ENCODE peak calls at places on chromosome 11, in five cellular contexts. One of them, this sample, is unnamed.

GRCh38 chr11:99988105-99988907 is 698.8 kb upstream of the ARHGAP42 start:
- DNase-seq in IMR-90: no peak
- DNase-seq in K562: no peak
- DNase-seq in A549: no peak
- DNase-seq in GM12878: no peak
- DNase-seq in this sample: no peak

GRCh38 chr11:5618807-5619206 is 6.0 kb upstream of the TRIM34 start:
- DNase-seq in K562: no peak
- DNase-seq in A549: peak
- DNase-seq in IMR-90: peak
- DNase-seq in GM12878: no peak
- DNase-seq in this sample: no peak

GRCh38 chr11:2002042-2002776 is 4.6 kb upstream of the H19 start:
- DNase-seq in K562: no peak
- DNase-seq in A549: no peak
- DNase-seq in IMR-90: no peak
- DNase-seq in GM12878: no peak
- DNase-seq in this sample: no peak

GRCh38 chr11:9868641-9869040 is 204.8 kb downstream of the SWAP70 start:
- DNase-seq in A549: no peak
- DNase-seq in K562: no peak
- DNase-seq in GM12878: no peak
- DNase-seq in IMR-90: no peak
- DNase-seq in this sample: peak

GRCh38 chr11:71316701-71317100 is 64.3 kb upstream of the SHANK2 start:
- DNase-seq in GM12878: no peak
- DNase-seq in A549: no peak
- DNase-seq in K562: no peak
- DNase-seq in IMR-90: no peak
- DNase-seq in this sample: no peak

GRCh38 chr11:27233654-27234042 is 129.4 kb downstream of the CCDC34 start:
- DNase-seq in GM12878: no peak
- DNase-seq in IMR-90: no peak
- DNase-seq in A549: no peak
- DNase-seq in K562: no peak
- DNase-seq in this sample: no peak

GRCh38 chr11:32012066-32012465 is 78.8 kb upstream of the RCN1 start:
- DNase-seq in A549: no peak
- DNase-seq in GM12878: no peak
- DNase-seq in K562: no peak
- DNase-seq in IMR-90: no peak
- DNase-seq in this sample: no peak

GRCh38 chr11:86067230-86068137 is 1.4 kb downstream of the PICALM start:
- DNase-seq in A549: no peak
- DNase-seq in GM12878: no peak
- DNase-seq in K562: peak
- DNase-seq in IMR-90: no peak
- DNase-seq in this sample: no peak

GRCh38 chr11:70663815-70664214 is 265.5 kb downstream of the CTTN start:
- DNase-seq in A549: no peak
- DNase-seq in GM12878: no peak
- DNase-seq in IMR-90: no peak
- DNase-seq in K562: no peak
- DNase-seq in this sample: peak

GRCh38 chr11:60263434-60263833 is 17.0 kb upstream of the MS4A4A start:
- DNase-seq in K562: no peak
- DNase-seq in A549: no peak
- DNase-seq in IMR-90: no peak
- DNase-seq in GM12878: no peak
- DNase-seq in this sample: no peak

GRCh38 chr11:83039566-83039965 is 32.1 kb downstream of the RAB30 start:
- DNase-seq in GM12878: no peak
- DNase-seq in K562: no peak
- DNase-seq in A549: no peak
- DNase-seq in IMR-90: no peak
- DNase-seq in this sample: no peak

GRCh38 chr11:5719703-5720495 is 16.3 kb upstream of the OR56B1 start:
- DNase-seq in GM12878: no peak
- DNase-seq in IMR-90: no peak
- DNase-seq in A549: no peak
- DNase-seq in K562: no peak
- DNase-seq in this sample: no peak

GRCh38 chr11:106286881-106287504 is 209.5 kb downstream of the AASDHPPT start:
- DNase-seq in GM12878: no peak
- DNase-seq in K562: no peak
- DNase-seq in A549: no peak
- DNase-seq in IMR-90: no peak
- DNase-seq in this sample: no peak

GRCh38 chr11:2585566-2586090 is 114.2 kb downstream of the KCNQ1OT1 start:
- DNase-seq in K562: no peak
- DNase-seq in IMR-90: no peak
- DNase-seq in GM12878: no peak
- DNase-seq in A549: no peak
- DNase-seq in this sample: peak

GRCh38 chr11:113634940-113635575 is 71.0 kb downstream of the TMPRSS5 start:
- DNase-seq in IMR-90: no peak
- DNase-seq in A549: no peak
- DNase-seq in K562: peak
- DNase-seq in GM12878: no peak
- DNase-seq in this sample: no peak

GRCh38 chr11:103942646-103943045 is 93.8 kb upstream of the DDI1 start:
- DNase-seq in K562: no peak
- DNase-seq in A549: no peak
- DNase-seq in GM12878: no peak
- DNase-seq in IMR-90: no peak
- DNase-seq in this sample: no peak

GRCh38 chr11:121800240-121800639 is 315.8 kb downstream of the BLID start:
- DNase-seq in K562: no peak
- DNase-seq in A549: no peak
- DNase-seq in IMR-90: no peak
- DNase-seq in GM12878: no peak
- DNase-seq in this sample: no peak

GRCh38 chr11:61890536-61891330 is 612 bp downstream of the FADS3 start:
- DNase-seq in A549: peak
- DNase-seq in K562: peak
- DNase-seq in GM12878: no peak
- DNase-seq in IMR-90: peak
- DNase-seq in this sample: peak

DNA sequence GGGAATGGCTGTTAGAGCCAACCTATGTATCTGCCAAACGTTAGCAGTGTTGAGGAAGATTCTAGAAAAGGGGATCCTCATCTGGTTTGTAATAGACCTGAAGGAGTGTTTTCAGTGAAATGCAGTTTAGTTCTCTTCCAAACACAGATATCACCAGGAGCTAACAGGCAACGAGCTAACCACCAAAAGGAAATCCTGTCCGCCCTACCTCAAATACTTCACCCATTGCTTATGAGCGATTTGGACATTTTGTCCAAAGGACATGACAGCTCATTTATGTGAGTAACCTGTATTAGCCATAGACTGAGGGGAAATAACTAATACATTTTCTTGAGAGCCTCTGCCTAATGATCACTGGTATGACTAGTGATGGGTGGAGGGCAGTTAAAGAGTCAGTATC is 676 bp upstream of the C11orf91 start:
- DNase-seq in K562: no peak
- DNase-seq in GM12878: no peak
- DNase-seq in A549: no peak
- DNase-seq in IMR-90: peak
- DNase-seq in this sample: no peak
- TF ChIP-seq RCOR1 in K562: no peak
- TF ChIP-seq RCOR1 in GM12878: no peak
- TF ChIP-seq RCOR1 in A549: no peak
- TF ChIP-seq RCOR1 in IMR-90: no peak
- TF ChIP-seq RCOR1 in this sample: no peak

GRCh38 chr11:40388097-40388818 is 1071.2 kb downstream of the LRRC4C start:
- DNase-seq in A549: no peak
- DNase-seq in IMR-90: peak
- DNase-seq in K562: no peak
- DNase-seq in GM12878: no peak
- DNase-seq in this sample: no peak

GRCh38 chr11:40387240-40387980 is 1072.0 kb downstream of the LRRC4C start:
- DNase-seq in K562: no peak
- DNase-seq in GM12878: no peak
- DNase-seq in IMR-90: no peak
- DNase-seq in A549: no peak
- DNase-seq in this sample: no peak

GRCh38 chr11:40380871-40381270 is 1078.6 kb downstream of the LRRC4C start:
- DNase-seq in A549: no peak
- DNase-seq in K562: no peak
- DNase-seq in IMR-90: no peak
- DNase-seq in GM12878: no peak
- DNase-seq in this sample: no peak

GRCh38 chr11:40381481-40381880 is 1078.0 kb downstream of the LRRC4C start:
- DNase-seq in A549: no peak
- DNase-seq in GM12878: no peak
- DNase-seq in K562: no peak
- DNase-seq in IMR-90: no peak
- DNase-seq in this sample: no peak

DNA sequence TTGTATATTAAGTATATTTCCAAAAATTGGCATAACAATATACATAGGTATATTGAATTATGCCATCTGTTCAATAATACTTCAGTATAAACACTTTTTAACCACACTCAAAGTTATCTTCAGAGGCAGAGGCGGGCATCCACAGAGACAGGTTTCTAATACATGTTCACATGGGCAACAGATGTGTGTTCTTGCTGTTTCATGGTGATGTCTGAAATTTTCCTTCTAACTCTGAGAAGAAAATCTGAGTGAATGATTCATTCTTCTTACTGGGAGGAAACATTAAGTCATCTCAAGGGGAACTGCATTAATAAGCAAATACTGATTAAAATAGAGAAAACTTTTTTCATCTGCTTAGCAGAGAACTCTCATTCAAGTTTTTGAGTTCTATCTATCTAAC is 1074.5 kb downstream of the LRRC4C start:
- DNase-seq in GM12878: no peak
- DNase-seq in A549: no peak
- DNase-seq in K562: no peak
- DNase-seq in IMR-90: peak
- DNase-seq in this sample: no peak
- TF ChIP-seq RCOR1 in GM12878: no peak
- TF ChIP-seq RCOR1 in A549: no peak
- TF ChIP-seq RCOR1 in K562: no peak
- TF ChIP-seq RCOR1 in IMR-90: no peak
- TF ChIP-seq RCOR1 in this sample: no peak

GRCh38 chr11:12679471-12679870 is 5.2 kb downstream of the TEAD1 start:
- DNase-seq in A549: no peak
- DNase-seq in GM12878: no peak
- DNase-seq in IMR-90: no peak
- DNase-seq in K562: no peak
- DNase-seq in this sample: no peak

GRCh38 chr11:12678991-12679390 is 4.8 kb downstream of the TEAD1 start:
- DNase-seq in GM12878: no peak
- DNase-seq in IMR-90: no peak
- DNase-seq in A549: no peak
- DNase-seq in K562: no peak
- DNase-seq in this sample: no peak

GRCh38 chr11:12680940-12681258 is 6.7 kb downstream of the TEAD1 start:
- DNase-seq in A549: no peak
- DNase-seq in K562: no peak
- DNase-seq in GM12878: no peak
- DNase-seq in IMR-90: no peak
- DNase-seq in this sample: no peak

GRCh38 chr11:12681462-12681861 is 7.2 kb downstream of the TEAD1 start:
- DNase-seq in K562: no peak
- DNase-seq in A549: no peak
- DNase-seq in IMR-90: no peak
- DNase-seq in GM12878: no peak
- DNase-seq in this sample: no peak

GRCh38 chr11:12680246-12680939 is 6.2 kb downstream of the TEAD1 start:
- DNase-seq in IMR-90: peak
- DNase-seq in GM12878: no peak
- DNase-seq in K562: peak
- DNase-seq in A549: peak
- DNase-seq in this sample: peak
- TF ChIP-seq RCOR1 in IMR-90: no peak
- TF ChIP-seq RCOR1 in GM12878: no peak
- TF ChIP-seq RCOR1 in K562: no peak
- TF ChIP-seq RCOR1 in A549: no peak
- TF ChIP-seq RCOR1 in this sample: peak

GRCh38 chr11:80388536-80388935 is 947.7 kb upstream of the TENM4 start:
- DNase-seq in GM12878: no peak
- DNase-seq in K562: no peak
- DNase-seq in A549: no peak
- DNase-seq in IMR-90: no peak
- DNase-seq in this sample: no peak
- TF ChIP-seq RCOR1 in GM12878: no peak
- TF ChIP-seq RCOR1 in K562: no peak
- TF ChIP-seq RCOR1 in A549: no peak
- TF ChIP-seq RCOR1 in IMR-90: no peak
- TF ChIP-seq RCOR1 in this sample: no peak

This sample was measured in SK-N-SH.